ENCODE peak calls at places on chromosomes 5 and 9, in nine cellular contexts. U is CD8-positive, alpha-beta memory T cell; H is Peyer's patch; V is right atrium auricular region; K is tibial nerve; E is heart right ventricle; M is kidney epithelial cell; T is CD8-positive, alpha-beta T cell; Z is fibroblast of mammary gland. D is an unnamed sample.

GRCh38 chr9:73093740-73094379 is 57.8 kb upstream of the ANXA1 start:
- DNase-seq in H (no peak), E (no peak), V (no peak), Z (peak), T (no peak), K (no peak), U (no peak), M (no peak), D (no peak)

GRCh38 chr5:126527892-126528291 is 67.1 kb downstream of the ALDH7A1 start:
- DNase-seq in M (no peak), H (no peak), T (no peak), E (no peak), Z (peak), U (no peak), V (no peak), K (no peak), D (no peak)

GRCh38 chr9:126373241-126373640 is 46.6 kb downstream of the MVB12B start:
- DNase-seq in Z (no peak), H (no peak), M (peak), U (no peak), T (no peak), E (no peak), K (no peak), V (no peak), D (no peak)

GRCh38 chr5:61010759-61011460 is 65.9 kb downstream of the NDUFAF2 start:
- DNase-seq in M (no peak), E (no peak), Z (peak), H (no peak), K (no peak), T (no peak), V (no peak), U (no peak), D (no peak)

GRCh38 chr9:37840560-37841194 is 40.1 kb downstream of the DCAF10 start:
- DNase-seq in K (no peak), M (peak), T (no peak), Z (peak), U (no peak), E (no peak), V (no peak), H (no peak), D (peak)

GRCh38 chr9:129459550-129460322 is 161.2 kb downstream of the C9orf50 start:
- DNase-seq in T (no peak), E (no peak), K (no peak), V (no peak), Z (no peak), U (no peak), M (no peak), H (no peak), D (no peak)

GRCh38 chr9:16425572-16425971 is 444.9 kb downstream of the BNC2 start:
- DNase-seq in V (no peak), K (no peak), H (no peak), E (no peak), M (no peak), U (no peak), Z (peak), T (no peak), D (peak)

GRCh38 chr5:36242534-36243144 is 914 bp upstream of the NADK2 start:
- DNase-seq in U (no peak), T (no peak), V (no peak), K (peak), Z (no peak), M (no peak), H (no peak), E (no peak), D (no peak)

GRCh38 chr9:859251-859650 is 17.8 kb downstream of the DMRT1 start:
- DNase-seq in M (no peak), T (no peak), U (no peak), Z (no peak), K (no peak), V (no peak), E (no peak), H (no peak), D (no peak)

GRCh38 chr5:160339406-160340140 is 27.2 kb upstream of the CCNJL start:
- DNase-seq in E (no peak), K (no peak), V (no peak), M (no peak), H (no peak), Z (peak), U (no peak), T (no peak), D (no peak)

GRCh38 chr5:77210091-77211012 is at the start of gene PDE8B:
- DNase-seq in T (no peak), M (no peak), V (no peak), K (no peak), H (peak), U (peak), E (peak), Z (no peak), D (no peak)

GRCh38 chr9:121568101-121568460 is 68.4 kb upstream of the GGTA1 start:
- DNase-seq in V (no peak), Z (no peak), H (no peak), K (no peak), M (no peak), T (no peak), E (peak), U (no peak), D (no peak)

GRCh38 chr5:96374653-96375052 is 58.4 kb downstream of the PCSK1 start:
- DNase-seq in E (no peak), K (no peak), U (no peak), Z (no peak), H (no peak), V (no peak), T (no peak), M (no peak), D (no peak)

GRCh38 chr5:166781729-166782128 is 1509.7 kb upstream of the WWC1 start:
- DNase-seq in K (no peak), M (no peak), E (no peak), T (no peak), Z (no peak), V (no peak), U (no peak), H (no peak), D (no peak)

GRCh38 chr9:94159069-94159915 is 75.0 kb downstream of the PTPDC1 start:
- DNase-seq in U (no peak), T (no peak), Z (peak), V (no peak), M (no peak), E (no peak), K (no peak), H (no peak), D (no peak)

GRCh38 chr9:126956929-126957686 is 42.5 kb downstream of the RALGPS1 start:
- DNase-seq in Z (peak), E (no peak), T (no peak), K (no peak), V (no peak), M (no peak), H (no peak), U (no peak), D (peak)

GRCh38 chr5:119515192-119515591 is 62.9 kb downstream of the HSD17B4 start:
- DNase-seq in Z (peak), T (no peak), V (no peak), E (no peak), M (no peak), H (no peak), U (no peak), K (no peak), D (no peak)

GRCh38 chr9:129436751-129437625 is 183.9 kb downstream of the C9orf50 start:
- DNase-seq in V (peak), M (no peak), E (peak), H (peak), T (peak), U (peak), Z (no peak), K (peak), D (no peak)

GRCh38 chr5:111153483-111153882 is 61.3 kb downstream of the WDR36 start:
- DNase-seq in T (no peak), U (no peak), E (no peak), M (no peak), K (no peak), Z (no peak), H (no peak), V (no peak), D (no peak)

GRCh38 chr9:79664375-79664825 is 92.6 kb downstream of the TLE4 start:
- DNase-seq in T (no peak), K (no peak), V (no peak), Z (no peak), U (no peak), H (no peak), M (no peak), E (no peak), D (no peak)

DNA sequence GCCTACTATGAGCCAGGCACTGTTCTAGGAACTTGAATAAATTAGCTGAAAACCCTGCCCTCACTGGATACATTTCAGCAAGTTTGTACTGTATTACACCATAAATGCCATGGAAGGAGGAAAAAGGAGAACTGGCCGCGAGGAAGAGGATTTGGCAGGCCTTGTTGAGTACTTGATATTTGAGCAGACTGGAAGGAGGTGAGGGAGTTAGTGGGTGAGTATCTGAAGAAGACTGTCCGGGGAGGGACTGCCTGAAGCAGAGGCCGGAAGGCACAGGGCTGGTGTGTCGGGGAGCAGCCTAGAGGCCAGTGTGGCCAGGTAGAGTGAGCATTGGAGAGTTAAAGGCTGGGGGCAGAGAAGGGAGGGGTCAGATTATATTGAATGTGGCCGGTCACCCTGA is 4.5 kb downstream of the SNX30 start:
- DNase-seq in Z (no peak), E (no peak), K (no peak), H (no peak), M (no peak), V (no peak), T (no peak), U (no peak), D (no peak)
- H3K4me3 ChIP-seq in Z (no peak), E (no peak), K (no peak), H (no peak), M (no peak), V (no peak), T (no peak), U (no peak), D (peak)

GRCh38 chr5:2740051-2740848 is 11.2 kb downstream of the IRX2 start:
- DNase-seq in M (no peak), K (no peak), H (no peak), U (no peak), Z (no peak), T (no peak), E (no peak), V (no peak), D (no peak)

GRCh38 chr5:2740849-2741555 is 10.5 kb downstream of the IRX2 start:
- DNase-seq in V (no peak), T (no peak), M (no peak), E (no peak), U (no peak), K (no peak), H (no peak), Z (no peak), D (no peak)

GRCh38 chr5:2739360-2740050 is 12.0 kb downstream of the IRX2 start:
- DNase-seq in Z (no peak), E (no peak), U (no peak), M (no peak), H (no peak), T (no peak), V (no peak), K (no peak), D (no peak)

GRCh38 chr5:2742921-2743679 is 8.4 kb downstream of the IRX2 start:
- DNase-seq in H (no peak), V (peak), K (no peak), Z (no peak), T (no peak), U (no peak), E (no peak), M (no peak), D (no peak)

GRCh38 chr5:2741946-2742345 is 9.5 kb downstream of the IRX2 start:
- DNase-seq in V (no peak), E (no peak), U (no peak), K (no peak), H (no peak), M (no peak), T (no peak), Z (no peak), D (no peak)
- H3K4me3 ChIP-seq in V (no peak), E (no peak), U (no peak), K (no peak), H (no peak), M (no peak), T (no peak), Z (no peak), D (no peak)

GRCh38 chr9:34124103-34124502 is 2.4 kb downstream of the DCAF12 start:
- DNase-seq in T (no peak), K (no peak), U (no peak), M (no peak), E (no peak), Z (peak), V (no peak), H (no peak), D (no peak)
- H3K4me3 ChIP-seq in T (no peak), K (no peak), U (peak), M (no peak), E (no peak), Z (no peak), V (no peak), H (no peak), D (no peak)

GRCh38 chr5:5708367-5708919 is 286.0 kb downstream of the ICE1 start:
- DNase-seq in U (no peak), H (no peak), T (no peak), Z (no peak), M (no peak), E (no peak), K (no peak), V (no peak), D (no peak)
- H3K4me3 ChIP-seq in U (no peak), H (no peak), T (no peak), Z (no peak), M (no peak), E (no peak), K (no peak), V (no peak), D (no peak)

GRCh38 chr5:175226506-175226905 is 217.5 kb downstream of the DRD1 start:
- DNase-seq in K (no peak), T (no peak), V (no peak), Z (no peak), E (no peak), M (no peak), H (no peak), U (no peak), D (no peak)
- H3K4me3 ChIP-seq in K (no peak), T (no peak), V (no peak), Z (no peak), E (no peak), M (no peak), H (no peak), U (no peak), D (no peak)

GRCh38 chr5:30355675-30356074 is 837.8 kb upstream of the CDH6 start:
- DNase-seq in Z (no peak), H (no peak), E (no peak), U (no peak), K (no peak), M (no peak), T (no peak), V (no peak), D (no peak)
- H3K4me3 ChIP-seq in Z (no peak), H (no peak), E (no peak), U (no peak), K (no peak), M (no peak), T (no peak), V (no peak), D (no peak)

DNA sequence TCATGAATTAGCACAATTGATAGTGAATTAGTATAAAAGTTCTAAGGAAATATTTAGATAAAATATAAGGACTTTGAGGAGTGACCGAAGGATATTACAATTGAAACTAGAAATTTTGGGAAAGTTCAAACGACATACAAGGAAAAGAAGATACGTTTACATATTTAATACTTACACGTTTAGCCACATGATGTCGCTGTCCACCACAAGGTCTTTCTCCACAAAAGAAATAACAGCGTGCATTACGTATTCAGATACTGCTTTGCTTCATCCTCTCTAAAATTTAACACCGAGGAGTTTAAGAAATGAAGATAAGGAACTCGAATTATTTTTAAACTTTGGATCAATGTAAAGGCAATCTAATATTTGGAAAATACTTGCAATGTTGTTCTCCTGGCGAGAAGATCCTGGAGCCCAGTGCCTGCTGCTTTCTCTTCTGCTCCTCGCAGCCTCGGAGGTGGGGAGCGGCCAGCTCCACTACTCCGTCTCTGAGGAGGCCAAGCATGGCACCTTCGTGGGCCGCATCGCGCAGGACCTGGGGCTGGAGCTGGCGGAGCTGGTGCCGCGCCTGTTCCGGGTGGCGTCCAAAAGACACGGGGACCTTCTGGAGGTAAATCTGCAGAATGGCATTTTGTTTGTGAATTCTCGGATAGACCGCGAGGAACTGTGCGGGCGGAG is at the start of gene PCDHA3:
- DNase-seq in H (no peak), T (no peak), U (no peak), V (no peak), Z (peak), K (peak), M (no peak), E (no peak), D (no peak)
- H3K4me3 ChIP-seq in H (no peak), T (no peak), U (no peak), V (peak), Z (no peak), K (peak), M (no peak), E (peak), D (no peak)

GRCh38 chr5:83474986-83475385 is 3.4 kb downstream of the VCAN start:
- DNase-seq in V (no peak), T (no peak), H (no peak), U (no peak), M (no peak), K (no peak), Z (no peak), E (no peak), D (no peak)
- H3K4me3 ChIP-seq in V (peak), T (no peak), H (no peak), U (no peak), M (peak), K (peak), Z (peak), E (peak), D (peak)

DNA sequence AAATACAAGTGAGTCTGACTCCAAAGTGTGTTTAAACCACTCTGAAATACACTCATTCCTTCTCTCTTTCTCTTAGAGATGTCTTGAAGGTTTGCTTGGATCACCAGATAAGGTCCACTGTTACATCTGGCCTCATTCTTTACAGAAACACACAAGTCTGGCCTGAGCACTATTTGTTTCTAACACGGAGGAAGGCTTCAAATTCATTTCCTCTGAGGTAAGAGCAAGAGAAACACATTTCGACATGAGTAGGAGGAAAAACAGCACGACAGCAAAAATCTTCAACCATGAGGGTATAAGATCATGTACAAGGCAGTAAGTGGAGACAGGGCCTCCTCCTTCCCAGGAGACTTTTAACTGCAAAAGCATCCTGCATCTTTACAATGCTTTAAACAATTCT is 8.0 kb downstream of the SIL1 start:
- DNase-seq in U (no peak), T (no peak), K (no peak), E (no peak), V (no peak), H (no peak), M (no peak), Z (peak), D (no peak)
- H3K4me3 ChIP-seq in U (no peak), T (no peak), K (no peak), E (no peak), V (no peak), H (no peak), M (no peak), Z (no peak), D (no peak)

GRCh38 chr9:116285320-116285719 is 131.7 kb downstream of the PAPPA start:
- DNase-seq in V (no peak), Z (no peak), H (no peak), U (no peak), E (no peak), T (no peak), K (no peak), M (no peak), D (no peak)
- H3K4me3 ChIP-seq in V (no peak), Z (no peak), H (no peak), U (no peak), E (no peak), T (no peak), K (no peak), M (no peak), D (no peak)

D was measured in keratinocyte.